ENCODE peak calls at places on chromosomes 16 and 17, in eight cellular contexts. One of them, this sample, is unnamed.

GRCh38 chr17:6450926-6451717 is 6.9 kb downstream of the PIMREG start:
- DNase-seq in activated CD4-positive, alpha-beta T cell treated with anti-CD3 and anti-CD28 coated beads for 36 hours: no peak
- DNase-seq in HS-27A: no peak
- DNase-seq in non-pigmented ciliary epithelial cell: no peak
- DNase-seq in HEK293T: no peak
- DNase-seq in AG10803: no peak
- DNase-seq in H54: no peak
- DNase-seq in T-cell: no peak
- DNase-seq in this sample: no peak

GRCh38 chr16:14564323-14564722 is 65.7 kb downstream of the PARN start:
- DNase-seq in H54: no peak
- DNase-seq in HEK293T: no peak
- DNase-seq in AG10803: no peak
- DNase-seq in T-cell: no peak
- DNase-seq in activated CD4-positive, alpha-beta T cell treated with anti-CD3 and anti-CD28 coated beads for 36 hours: no peak
- DNase-seq in non-pigmented ciliary epithelial cell: no peak
- DNase-seq in HS-27A: no peak
- DNase-seq in this sample: no peak

GRCh38 chr17:80111702-80112470 is 10.5 kb downstream of the GAA start:
- DNase-seq in T-cell: no peak
- DNase-seq in HS-27A: no peak
- DNase-seq in H54: no peak
- DNase-seq in activated CD4-positive, alpha-beta T cell treated with anti-CD3 and anti-CD28 coated beads for 36 hours: no peak
- DNase-seq in HEK293T: no peak
- DNase-seq in AG10803: no peak
- DNase-seq in non-pigmented ciliary epithelial cell: no peak
- DNase-seq in this sample: no peak

GRCh38 chr17:79672496-79672895 is 58.2 kb upstream of the ENPP7 start:
- DNase-seq in HEK293T: no peak
- DNase-seq in non-pigmented ciliary epithelial cell: no peak
- DNase-seq in H54: no peak
- DNase-seq in AG10803: no peak
- DNase-seq in activated CD4-positive, alpha-beta T cell treated with anti-CD3 and anti-CD28 coated beads for 36 hours: no peak
- DNase-seq in HS-27A: no peak
- DNase-seq in T-cell: no peak
- DNase-seq in this sample: no peak

GRCh38 chr17:16255481-16255901 is 38.5 kb downstream of the PIGL start:
- DNase-seq in non-pigmented ciliary epithelial cell: no peak
- DNase-seq in AG10803: peak; percentile 31
- DNase-seq in H54: no peak
- DNase-seq in HEK293T: no peak
- DNase-seq in HS-27A: no peak
- DNase-seq in T-cell: no peak
- DNase-seq in activated CD4-positive, alpha-beta T cell treated with anti-CD3 and anti-CD28 coated beads for 36 hours: no peak
- DNase-seq in this sample: no peak

GRCh38 chr17:81400154-81400938 is 5.1 kb downstream of the BAHCC1 start:
- DNase-seq in AG10803: peak; percentile 53
- DNase-seq in HS-27A: no peak
- DNase-seq in non-pigmented ciliary epithelial cell: no peak
- DNase-seq in H54: no peak
- DNase-seq in HEK293T: no peak
- DNase-seq in T-cell: no peak
- DNase-seq in activated CD4-positive, alpha-beta T cell treated with anti-CD3 and anti-CD28 coated beads for 36 hours: peak; percentile 52
- DNase-seq in this sample: no peak

GRCh38 chr16:89422905-89423630 is 67.3 kb downstream of the ANKRD11 start:
- DNase-seq in HS-27A: no peak
- DNase-seq in AG10803: peak; percentile 45
- DNase-seq in T-cell: no peak
- DNase-seq in HEK293T: no peak
- DNase-seq in non-pigmented ciliary epithelial cell: peak; percentile 48
- DNase-seq in activated CD4-positive, alpha-beta T cell treated with anti-CD3 and anti-CD28 coated beads for 36 hours: peak; percentile 80
- DNase-seq in H54: peak; percentile 66
- DNase-seq in this sample: no peak

GRCh38 chr16:79723583-79724168 is 123.1 kb upstream of the MAF start:
- DNase-seq in activated CD4-positive, alpha-beta T cell treated with anti-CD3 and anti-CD28 coated beads for 36 hours: no peak
- DNase-seq in HEK293T: no peak
- DNase-seq in AG10803: no peak
- DNase-seq in non-pigmented ciliary epithelial cell: no peak
- DNase-seq in T-cell: no peak
- DNase-seq in HS-27A: no peak
- DNase-seq in H54: no peak
- DNase-seq in this sample: no peak

GRCh38 chr16:8044796-8045195 is 545.5 kb downstream of the TMEM114 start:
- DNase-seq in AG10803: no peak
- DNase-seq in T-cell: no peak
- DNase-seq in H54: no peak
- DNase-seq in HS-27A: no peak
- DNase-seq in HEK293T: no peak
- DNase-seq in activated CD4-positive, alpha-beta T cell treated with anti-CD3 and anti-CD28 coated beads for 36 hours: no peak
- DNase-seq in non-pigmented ciliary epithelial cell: no peak
- DNase-seq in this sample: no peak

GRCh38 chr17:74198694-74199093 is 4.8 kb upstream of the RPL38 start:
- DNase-seq in non-pigmented ciliary epithelial cell: no peak
- DNase-seq in AG10803: no peak
- DNase-seq in HS-27A: no peak
- DNase-seq in HEK293T: no peak
- DNase-seq in activated CD4-positive, alpha-beta T cell treated with anti-CD3 and anti-CD28 coated beads for 36 hours: no peak
- DNase-seq in H54: no peak
- DNase-seq in T-cell: no peak
- DNase-seq in this sample: no peak

GRCh38 chr17:12231027-12231682 is 210.5 kb downstream of the MAP2K4 start:
- DNase-seq in non-pigmented ciliary epithelial cell: no peak
- DNase-seq in HEK293T: no peak
- DNase-seq in AG10803: peak; percentile 40
- DNase-seq in T-cell: no peak
- DNase-seq in HS-27A: no peak
- DNase-seq in H54: no peak
- DNase-seq in activated CD4-positive, alpha-beta T cell treated with anti-CD3 and anti-CD28 coated beads for 36 hours: no peak
- DNase-seq in this sample: no peak

GRCh38 chr16:14608604-14609003 is 21.5 kb downstream of the PARN start:
- DNase-seq in H54: no peak
- DNase-seq in non-pigmented ciliary epithelial cell: no peak
- DNase-seq in HS-27A: no peak
- DNase-seq in activated CD4-positive, alpha-beta T cell treated with anti-CD3 and anti-CD28 coated beads for 36 hours: no peak
- DNase-seq in HEK293T: no peak
- DNase-seq in T-cell: no peak
- DNase-seq in AG10803: no peak
- DNase-seq in this sample: no peak

GRCh38 chr16:79598341-79599181 is 2.0 kb downstream of the MAF start:
- DNase-seq in HEK293T: peak; percentile 53
- DNase-seq in AG10803: peak; percentile 30
- DNase-seq in activated CD4-positive, alpha-beta T cell treated with anti-CD3 and anti-CD28 coated beads for 36 hours: peak; percentile 66
- DNase-seq in non-pigmented ciliary epithelial cell: no peak
- DNase-seq in H54: no peak
- DNase-seq in HS-27A: no peak
- DNase-seq in T-cell: peak; percentile 17
- DNase-seq in this sample: peak; percentile 97

GRCh38 chr17:75307957-75308731 is 18.9 kb upstream of the SLC25A19 start:
- DNase-seq in HS-27A: no peak
- DNase-seq in AG10803: no peak
- DNase-seq in T-cell: no peak
- DNase-seq in H54: no peak
- DNase-seq in activated CD4-positive, alpha-beta T cell treated with anti-CD3 and anti-CD28 coated beads for 36 hours: no peak
- DNase-seq in HEK293T: no peak
- DNase-seq in non-pigmented ciliary epithelial cell: no peak
- DNase-seq in this sample: no peak

GRCh38 chr17:953767-954166 is 25.8 kb downstream of the NXN start:
- DNase-seq in HEK293T: no peak
- DNase-seq in T-cell: no peak
- DNase-seq in non-pigmented ciliary epithelial cell: no peak
- DNase-seq in activated CD4-positive, alpha-beta T cell treated with anti-CD3 and anti-CD28 coated beads for 36 hours: no peak
- DNase-seq in AG10803: no peak
- DNase-seq in HS-27A: no peak
- DNase-seq in H54: no peak
- DNase-seq in this sample: no peak

GRCh38 chr17:36939944-36940312 is 2.7 kb downstream of the LHX1 start:
- DNase-seq in non-pigmented ciliary epithelial cell: no peak
- DNase-seq in H54: no peak
- DNase-seq in HEK293T: no peak
- DNase-seq in T-cell: no peak
- DNase-seq in AG10803: no peak
- DNase-seq in HS-27A: no peak
- DNase-seq in activated CD4-positive, alpha-beta T cell treated with anti-CD3 and anti-CD28 coated beads for 36 hours: no peak
- DNase-seq in this sample: no peak

GRCh38 chr17:1298616-1299015 is 19.2 kb downstream of the TRARG1 start:
- DNase-seq in activated CD4-positive, alpha-beta T cell treated with anti-CD3 and anti-CD28 coated beads for 36 hours: peak; percentile 67
- DNase-seq in T-cell: peak; percentile 46
- DNase-seq in AG10803: no peak
- DNase-seq in HS-27A: no peak
- DNase-seq in HEK293T: no peak
- DNase-seq in non-pigmented ciliary epithelial cell: no peak
- DNase-seq in H54: no peak
- DNase-seq in this sample: no peak

GRCh38 chr16:71367243-71367976 is 8.9 kb downstream of the CALB2 start:
- DNase-seq in HEK293T: peak; percentile 80
- DNase-seq in AG10803: peak; percentile 35
- DNase-seq in T-cell: peak; percentile 11
- DNase-seq in H54: peak; percentile 76
- DNase-seq in non-pigmented ciliary epithelial cell: no peak
- DNase-seq in HS-27A: no peak
- DNase-seq in activated CD4-positive, alpha-beta T cell treated with anti-CD3 and anti-CD28 coated beads for 36 hours: peak; percentile 77
- DNase-seq in this sample: peak; percentile 88

GRCh38 chr17:75004371-75004770 is 8.1 kb upstream of the MRPL58 start:
- DNase-seq in HEK293T: no peak
- DNase-seq in T-cell: no peak
- DNase-seq in H54: no peak
- DNase-seq in HS-27A: no peak
- DNase-seq in non-pigmented ciliary epithelial cell: no peak
- DNase-seq in activated CD4-positive, alpha-beta T cell treated with anti-CD3 and anti-CD28 coated beads for 36 hours: no peak
- DNase-seq in AG10803: no peak
- DNase-seq in this sample: no peak

GRCh38 chr17:28334176-28334575 is 1.1 kb downstream of the IFT20 start:
- DNase-seq in T-cell: no peak
- DNase-seq in AG10803: peak; percentile 31
- DNase-seq in H54: no peak
- DNase-seq in HS-27A: no peak
- DNase-seq in activated CD4-positive, alpha-beta T cell treated with anti-CD3 and anti-CD28 coated beads for 36 hours: no peak
- DNase-seq in non-pigmented ciliary epithelial cell: no peak
- DNase-seq in HEK293T: no peak
- DNase-seq in this sample: no peak

GRCh38 chr17:42087042-42087701 is 11.1 kb downstream of the ZNF385C start:
- DNase-seq in activated CD4-positive, alpha-beta T cell treated with anti-CD3 and anti-CD28 coated beads for 36 hours: no peak
- DNase-seq in H54: no peak
- DNase-seq in T-cell: no peak
- DNase-seq in non-pigmented ciliary epithelial cell: no peak
- DNase-seq in HS-27A: no peak
- DNase-seq in HEK293T: no peak
- DNase-seq in AG10803: no peak
- DNase-seq in this sample: no peak

GRCh38 chr17:19578545-19578944 is 44.9 kb downstream of the SLC47A1 start:
- DNase-seq in T-cell: no peak
- DNase-seq in HEK293T: no peak
- DNase-seq in AG10803: no peak
- DNase-seq in activated CD4-positive, alpha-beta T cell treated with anti-CD3 and anti-CD28 coated beads for 36 hours: no peak
- DNase-seq in H54: peak; percentile 51
- DNase-seq in non-pigmented ciliary epithelial cell: no peak
- DNase-seq in HS-27A: no peak
- DNase-seq in this sample: no peak

GRCh38 chr16:14364386-14365199 is 265.5 kb downstream of the PARN start:
- DNase-seq in non-pigmented ciliary epithelial cell: peak; percentile 83
- DNase-seq in H54: peak; percentile 72
- DNase-seq in HS-27A: peak; percentile 80
- DNase-seq in T-cell: no peak
- DNase-seq in AG10803: peak; percentile 80
- DNase-seq in HEK293T: no peak
- DNase-seq in activated CD4-positive, alpha-beta T cell treated with anti-CD3 and anti-CD28 coated beads for 36 hours: no peak
- DNase-seq in this sample: peak; percentile 46

GRCh38 chr17:77873518-77874302 is 84.8 kb upstream of the TNRC6C start:
- DNase-seq in T-cell: no peak
- DNase-seq in activated CD4-positive, alpha-beta T cell treated with anti-CD3 and anti-CD28 coated beads for 36 hours: no peak
- DNase-seq in HEK293T: no peak
- DNase-seq in non-pigmented ciliary epithelial cell: no peak
- DNase-seq in H54: no peak
- DNase-seq in HS-27A: no peak
- DNase-seq in AG10803: no peak
- DNase-seq in this sample: no peak

GRCh38 chr17:17710728-17711541 is 29.7 kb downstream of the RAI1 start:
- DNase-seq in T-cell: no peak
- DNase-seq in AG10803: peak; percentile 81
- DNase-seq in HEK293T: no peak
- DNase-seq in non-pigmented ciliary epithelial cell: peak; percentile 66
- DNase-seq in activated CD4-positive, alpha-beta T cell treated with anti-CD3 and anti-CD28 coated beads for 36 hours: no peak
- DNase-seq in HS-27A: peak; percentile 91
- DNase-seq in H54: peak; percentile 100
- DNase-seq in this sample: peak; percentile 85